ENCODE peak calls at places on chromosome 1, in four cellular contexts. One of them, this sample, is unnamed.

GRCh38 chr1:110726755-110727154 is 52.0 kb upstream of the KCNA3 start:
- DNase-seq in GM12892: peak
- DNase-seq in cerebellar cortex: no peak
- DNase-seq in HFF-Myc: no peak
- DNase-seq in this sample: no peak

GRCh38 chr1:88612783-88613182 is 71.3 kb upstream of the PKN2 start:
- DNase-seq in cerebellar cortex: no peak
- DNase-seq in HFF-Myc: peak
- DNase-seq in GM12892: no peak
- DNase-seq in this sample: no peak

GRCh38 chr1:218468707-218469106 is 123.6 kb downstream of the TGFB2 start:
- DNase-seq in GM12892: no peak
- DNase-seq in HFF-Myc: no peak
- DNase-seq in cerebellar cortex: no peak
- DNase-seq in this sample: no peak

GRCh38 chr1:91697322-91698260 is 188.4 kb downstream of the TGFBR3 start:
- DNase-seq in cerebellar cortex: no peak
- DNase-seq in GM12892: peak
- DNase-seq in HFF-Myc: no peak
- DNase-seq in this sample: no peak

GRCh38 chr1:52455686-52456085 is 51.3 kb downstream of the PRPF38A start:
- DNase-seq in GM12892: no peak
- DNase-seq in HFF-Myc: no peak
- DNase-seq in cerebellar cortex: no peak
- DNase-seq in this sample: no peak

GRCh38 chr1:198494658-198495103 is 45.8 kb downstream of the ATP6V1G3 start:
- DNase-seq in GM12892: no peak
- DNase-seq in HFF-Myc: no peak
- DNase-seq in cerebellar cortex: no peak
- DNase-seq in this sample: no peak

GRCh38 chr1:79519084-79519760 is 512.7 kb upstream of the ADGRL4 start:
- DNase-seq in cerebellar cortex: no peak
- DNase-seq in GM12892: no peak
- DNase-seq in HFF-Myc: no peak
- DNase-seq in this sample: no peak

GRCh38 chr1:24735619-24736375 is 9.4 kb upstream of the CLIC4 start:
- DNase-seq in GM12892: no peak
- DNase-seq in cerebellar cortex: peak
- DNase-seq in HFF-Myc: no peak
- DNase-seq in this sample: no peak

GRCh38 chr1:91948501-91949355 is 473 bp upstream of the BRDT start:
- DNase-seq in cerebellar cortex: no peak
- DNase-seq in HFF-Myc: no peak
- DNase-seq in GM12892: no peak
- DNase-seq in this sample: no peak

GRCh38 chr1:230292739-230293720 is 133.1 kb downstream of the PGBD5 start:
- DNase-seq in cerebellar cortex: peak
- DNase-seq in HFF-Myc: no peak
- DNase-seq in GM12892: no peak
- DNase-seq in this sample: no peak

GRCh38 chr1:17213433-17214148 is 8.7 kb downstream of the PADI1 start:
- DNase-seq in cerebellar cortex: no peak
- DNase-seq in HFF-Myc: no peak
- DNase-seq in GM12892: no peak
- DNase-seq in this sample: no peak